ENCODE peak calls at places on chromosome 19, in seven cellular contexts. E is IMR-90, L is transverse colon, B is gastrocnemius medialis, X is A549, R is body of pancreas, V is sigmoid colon. G is an unnamed sample.

GRCh38 chr19:23762884-23763711 is 4.4 kb upstream of the ZNF681 start:
- DNase-seq in V (peak; percentile 83), E (peak; percentile 13), X (no peak), R (peak; percentile 88), L (peak; percentile 93), B (peak; percentile 28), G (peak; percentile 93)

GRCh38 chr19:44566984-44567383 is 37.5 kb upstream of the CEACAM20 start:
- DNase-seq in L (no peak), R (no peak), E (no peak), B (no peak), X (no peak), V (no peak), G (no peak)

GRCh38 chr19:47283405-47284059 is 8.8 kb downstream of the INAFM1 start:
- DNase-seq in L (no peak), V (no peak), E (no peak), B (no peak), X (no peak), R (no peak), G (no peak)

GRCh38 chr19:35220315-35220921 is 8.1 kb downstream of the FAM187B start:
- DNase-seq in X (no peak), E (no peak), R (no peak), V (no peak), L (no peak), B (no peak), G (no peak)

GRCh38 chr19:29672933-29673336 is 7.7 kb downstream of the PLEKHF1 start:
- DNase-seq in B (no peak), X (no peak), E (no peak), R (no peak), L (peak; percentile 63), V (peak; percentile 56), G (no peak)

GRCh38 chr19:1087813-1088418 is 7.3 kb downstream of the POLR2E start:
- DNase-seq in E (no peak), B (peak; percentile 50), X (no peak), R (no peak), V (no peak), L (peak; percentile 69), G (peak; percentile 70)

GRCh38 chr19:5913739-5914357 is at the start of gene CAPS:
- DNase-seq in X (peak; percentile 26), R (peak; percentile 89), V (peak; percentile 86), B (no peak), L (peak; percentile 78), E (peak; percentile 23), G (no peak)

GRCh38 chr19:39413269-39413902 is 917 bp downstream of the PLEKHG2 start:
- DNase-seq in E (peak; percentile 60), R (no peak), L (peak; percentile 58), V (peak; percentile 91), X (peak; percentile 74), B (no peak), G (peak; percentile 61)

GRCh38 chr19:50658438-50659317 is 9.4 kb downstream of the C19orf81 start:
- DNase-seq in B (no peak), X (peak; percentile 98), E (peak; percentile 64), L (peak; percentile 39), R (peak; percentile 74), V (no peak), G (peak; percentile 83)

GRCh38 chr19:38277969-38278680 is 13.8 kb downstream of the SPINT2 start:
- DNase-seq in E (peak; percentile 35), V (no peak), B (no peak), X (no peak), L (no peak), R (peak; percentile 54), G (peak; percentile 58)

GRCh38 chr19:1154731-1155351 is 19.2 kb downstream of the SBNO2 start:
- DNase-seq in X (peak; percentile 58), R (peak; percentile 72), B (peak; percentile 89), L (peak; percentile 89), E (peak; percentile 86), V (peak; percentile 96), G (peak; percentile 84)

GRCh38 chr19:48511800-48512503 is at the start of gene LMTK3:
- DNase-seq in V (no peak), R (peak; percentile 38), X (peak; percentile 75), E (peak; percentile 56), L (peak; percentile 55), B (no peak), G (peak; percentile 58)

GRCh38 chr19:33780746-33781145 is 15.9 kb upstream of the KCTD15 start:
- DNase-seq in E (no peak), V (no peak), B (no peak), R (no peak), X (no peak), L (no peak), G (peak; percentile 68)

GRCh38 chr19:53823380-53824120 is 564 bp downstream of the NLRP12 start:
- DNase-seq in E (no peak), R (no peak), X (no peak), V (no peak), B (no peak), L (no peak), G (no peak)

GRCh38 chr19:23777216-23777615 is 18.5 kb upstream of the ZNF681 start:
- DNase-seq in R (no peak), V (no peak), B (no peak), X (no peak), L (peak; percentile 31), E (no peak), G (no peak)

GRCh38 chr19:18090545-18091216 is 3.9 kb upstream of the IL12RB1 start:
- DNase-seq in X (no peak), V (no peak), E (peak; percentile 28), R (no peak), L (no peak), B (no peak), G (no peak)

GRCh38 chr19:16381756-16382401 is 57.3 kb downstream of the KLF2 start:
- DNase-seq in X (no peak), V (peak; percentile 94), B (peak; percentile 93), R (peak; percentile 62), L (peak; percentile 45), E (no peak), G (peak; percentile 68)

GRCh38 chr19:14449321-14449720 is 16.2 kb downstream of the PKN1 start:
- DNase-seq in L (no peak), X (no peak), R (no peak), E (no peak), V (no peak), B (no peak), G (no peak)

GRCh38 chr19:19134687-19135158 is 3.6 kb downstream of the TMEM161A start:
- DNase-seq in L (no peak), E (no peak), X (no peak), R (peak; percentile 53), V (no peak), B (no peak), G (peak; percentile 67)

GRCh38 chr19:54561840-54562239 is 11.8 kb upstream of the LILRA2 start:
- DNase-seq in L (no peak), R (no peak), B (no peak), E (no peak), V (no peak), X (no peak), G (peak; percentile 24)

GRCh38 chr19:32406161-32407003 is 812 bp downstream of the DPY19L3 start:
- DNase-seq in V (no peak), E (no peak), R (no peak), B (no peak), L (no peak), X (no peak), G (no peak)

GRCh38 chr19:32404939-32405430 is 585 bp upstream of the DPY19L3 start:
- DNase-seq in B (peak; percentile 17), X (no peak), R (peak; percentile 67), L (peak; percentile 57), V (peak; percentile 80), E (peak; percentile 26), G (peak; percentile 62)

GRCh38 chr19:32405431-32406160 is at the start of gene DPY19L3:
- DNase-seq in X (peak; percentile 99), B (peak; percentile 94), E (peak; percentile 91), R (peak; percentile 96), V (peak; percentile 98), L (peak; percentile 96), G (peak; percentile 98)

GRCh38 chr19:32404213-32404938 is 1.2 kb upstream of the DPY19L3 start:
- DNase-seq in R (no peak), E (no peak), X (no peak), B (no peak), L (no peak), V (no peak), G (no peak)

GRCh38 chr19:32407004-32407992 is 1.7 kb downstream of the DPY19L3 start:
- DNase-seq in B (no peak), X (no peak), L (peak; percentile 12), V (peak; percentile 74), E (peak; percentile 37), R (peak; percentile 80), G (peak; percentile 86)
- H3K27ac ChIP-seq in B (no peak overlapping the region), X (no peak overlapping the region), L (peak overlapping the region; percentile 97), V (peak overlapping the region; percentile 99), E (no peak overlapping the region), R (peak overlapping the region; percentile 78), G (peak overlapping the region; percentile 27)

GRCh38 chr19:43306097-43306496 is 36.8 kb upstream of the PSG9 start:
- DNase-seq in V (no peak), E (no peak), X (no peak), R (no peak), L (no peak), B (no peak), G (no peak)
- TF ChIP-seq POLR2A in V (no peak), E (no peak), X (no peak), R (no peak), L (no peak), B (no peak), G (no peak)

GRCh38 chr19:13043285-13043684 is 48.0 kb downstream of the NFIX start:
- DNase-seq in B (peak; percentile 63), L (no peak), R (no peak), X (no peak), E (no peak), V (no peak), G (no peak)
- H3K4me1 ChIP-seq in B (peaks cover 100% of the 10 kb centered on the region), L (peaks cover 18% of the 10 kb centered on the region), R (peaks cover 41% of the 10 kb centered on the region), X (no peaks in the 10 kb centered on the region), E (peaks cover 39% of the 10 kb centered on the region), V (peaks cover 87% of the 10 kb centered on the region), G (peaks cover 38% of the 10 kb centered on the region)

GRCh38 chr19:20926796-20927195 is 3.7 kb downstream of the ZNF85 start:
- DNase-seq in V (no peak), X (no peak), B (no peak), E (no peak), R (no peak), L (no peak), G (no peak)

GRCh38 chr19:20925481-20925880 is 2.4 kb downstream of the ZNF85 start:
- DNase-seq in V (no peak), E (no peak), R (no peak), B (no peak), X (no peak), L (no peak), G (no peak)

GRCh38 chr19:20928371-20928770 is 5.3 kb downstream of the ZNF85 start:
- DNase-seq in L (no peak), X (no peak), R (no peak), V (no peak), E (peak; percentile 87), B (no peak), G (no peak)

DNA sequence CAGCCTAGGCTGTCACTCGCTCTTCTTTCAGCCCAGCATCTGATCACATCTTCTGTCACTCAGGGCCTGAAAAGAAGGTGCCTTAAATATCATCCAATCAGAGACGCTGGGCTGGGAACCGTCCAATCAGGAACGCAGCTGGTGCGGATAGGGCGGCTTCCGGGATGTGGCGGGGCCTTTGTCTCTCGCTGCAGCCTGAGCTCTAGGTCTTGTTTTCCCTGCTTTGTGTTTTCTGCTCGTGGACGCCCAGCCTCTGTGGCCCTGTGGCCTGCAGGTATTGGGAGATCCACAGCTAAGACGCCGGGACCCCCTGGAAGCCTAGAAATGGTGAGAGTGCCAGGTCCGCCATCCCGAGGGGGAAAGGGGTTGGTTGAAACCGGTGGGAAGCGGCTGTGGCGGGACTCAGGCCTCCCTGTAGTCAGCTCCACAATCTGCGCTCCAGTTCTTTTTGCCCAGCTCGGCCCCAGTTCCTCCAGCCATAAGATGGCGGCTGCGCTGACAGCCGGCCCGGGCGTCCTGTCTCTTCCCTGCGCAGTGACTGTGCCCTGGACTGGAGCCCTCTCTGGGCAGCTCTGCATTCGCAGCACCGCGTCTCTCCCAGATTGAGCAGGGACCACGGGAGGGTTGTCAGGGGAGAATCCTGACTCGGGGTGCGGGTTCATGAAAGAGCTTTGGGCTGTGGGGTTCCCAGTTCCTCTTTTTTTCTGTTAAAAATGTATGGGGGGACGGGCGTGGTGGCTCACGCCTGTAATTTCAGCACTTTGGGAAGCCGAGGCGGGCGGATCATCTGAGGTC is at the start of gene ZNF85:
- DNase-seq in E (peak; percentile 88), R (peak; percentile 88), X (no peak), V (peak; percentile 94), B (peak; percentile 75), L (peak; percentile 88), G (peak; percentile 97)
- H3K27ac ChIP-seq in E (peak within 1 kb of the TSS; percentile 72), R (peak within 1 kb of the TSS; percentile 81), X (no peak within 1 kb of the TSS), V (peak within 1 kb of the TSS; percentile 92), B (peak within 1 kb of the TSS; percentile 74), L (peak within 1 kb of the TSS; percentile 85), G (peak within 1 kb of the TSS; percentile 94)